ENCODE peak calls at places on chromosomes 13 and 19, in seven cellular contexts. W, C, Y, U, R, P and B are unnamed samples.

GRCh38 chr13:96994030-96994848 is at the start of gene OXGR1:
- DNase-seq in W (no peak), C (no peak), Y (peak), U (no peak), R (no peak), P (no peak), B (peak)

GRCh38 chr19:30790048-30790680 is 418.0 kb downstream of the ZNF536 start:
- DNase-seq in W (no peak), C (no peak), Y (no peak), U (no peak), R (no peak), P (no peak), B (no peak)

GRCh38 chr19:18349524-18350128 is 9.2 kb downstream of the PGPEP1 start:
- DNase-seq in W (no peak), C (peak), Y (no peak), U (peak), R (peak), P (no peak), B (peak)

GRCh38 chr13:93029536-93029935 is 197.1 kb upstream of the GPC6 start:
- DNase-seq in W (no peak), C (no peak), Y (no peak), U (peak), R (peak), P (no peak), B (no peak)

GRCh38 chr19:51480590-51480989 is 2.3 kb downstream of the CEACAM18 start:
- DNase-seq in W (no peak), C (peak), Y (peak), U (no peak), R (no peak), P (no peak), B (no peak)

GRCh38 chr19:788821-789472 is 8.3 kb upstream of the PTBP1 start:
- DNase-seq in W (no peak), C (no peak), Y (no peak), U (peak), R (no peak), P (no peak), B (no peak)

GRCh38 chr13:92592757-92593156 is 633.9 kb upstream of the GPC6 start:
- DNase-seq in W (no peak), C (no peak), Y (no peak), U (no peak), R (no peak), P (no peak), B (no peak)

GRCh38 chr13:87524775-87525174 is 146.4 kb upstream of the SLITRK5 start:
- DNase-seq in W (no peak), C (no peak), Y (no peak), U (no peak), R (no peak), P (no peak), B (no peak)

GRCh38 chr13:42561752-42562467 is 12.0 kb upstream of the TNFSF11 start:
- DNase-seq in W (no peak), C (no peak), Y (no peak), U (no peak), R (no peak), P (no peak), B (no peak)

GRCh38 chr13:25473864-25474263 is 102.1 kb downstream of the ATP8A2 start:
- DNase-seq in W (no peak), C (no peak), Y (no peak), U (no peak), R (no peak), P (no peak), B (no peak)

GRCh38 chr19:54030895-54031586 is 32.7 kb downstream of the VSTM1 start:
- DNase-seq in W (no peak), C (peak), Y (no peak), U (peak), R (no peak), P (no peak), B (no peak)

GRCh38 chr13:66574606-66575005 is 655.5 kb downstream of the PCDH9 start:
- DNase-seq in W (no peak), C (no peak), Y (no peak), U (peak), R (no peak), P (no peak), B (no peak)

GRCh38 chr19:18931316-18932162 is 9.5 kb downstream of the HOMER3 start:
- DNase-seq in W (no peak), C (no peak), Y (no peak), U (no peak), R (no peak), P (no peak), B (no peak)

GRCh38 chr19:41551212-41551610 is 24.8 kb upstream of the CEACAM21 start:
- DNase-seq in W (no peak), C (no peak), Y (no peak), U (no peak), R (no peak), P (no peak), B (no peak)

GRCh38 chr19:1259206-1259872 is 9.8 kb upstream of the CIRBP start:
- DNase-seq in W (no peak), C (peak), Y (no peak), U (peak), R (no peak), P (no peak), B (peak)

GRCh38 chr19:4014541-4015491 is 7.3 kb downstream of the PIAS4 start:
- DNase-seq in W (no peak), C (no peak), Y (no peak), U (no peak), R (no peak), P (peak), B (no peak)

GRCh38 chr13:34678154-34678553 is 263.9 kb upstream of the NBEA start:
- DNase-seq in W (no peak), C (no peak), Y (no peak), U (no peak), R (no peak), P (no peak), B (no peak)

GRCh38 chr13:107035778-107036177 is 467.8 kb upstream of the ARGLU1 start:
- DNase-seq in W (no peak), C (no peak), Y (no peak), U (peak), R (no peak), P (no peak), B (no peak)

GRCh38 chr19:36113425-36113824 is 1.2 kb downstream of the POLR2I start:
- DNase-seq in W (no peak), C (no peak), Y (no peak), U (no peak), R (no peak), P (no peak), B (no peak)

GRCh38 chr13:108288741-108289140 is 19.2 kb downstream of the TNFSF13B start:
- DNase-seq in W (no peak), C (no peak), Y (no peak), U (no peak), R (no peak), P (no peak), B (no peak)

GRCh38 chr19:44718441-44719261 is 19.7 kb downstream of the CEACAM16 start:
- DNase-seq in W (no peak), C (peak), Y (no peak), U (peak), R (no peak), P (no peak), B (no peak)

GRCh38 chr13:23161176-23161825 is 19.5 kb upstream of the SGCG start:
- DNase-seq in W (no peak), C (no peak), Y (no peak), U (peak), R (no peak), P (no peak), B (no peak)

GRCh38 chr13:73661687-73662425 is 472.3 kb downstream of the KLF12 start:
- DNase-seq in W (no peak), C (no peak), Y (no peak), U (no peak), R (no peak), P (no peak), B (no peak)

GRCh38 chr13:51000576-51001260 is 91.1 kb downstream of the RNASEH2B start:
- DNase-seq in W (no peak), C (no peak), Y (no peak), U (peak), R (peak), P (no peak), B (no peak)

GRCh38 chr13:44051923-44052322 is 172.2 kb downstream of the LACC1 start:
- DNase-seq in W (no peak), C (no peak), Y (no peak), U (no peak), R (no peak), P (no peak), B (no peak)

GRCh38 chr13:26929971-26930730 is 169.6 kb upstream of the GPR12 start:
- DNase-seq in W (no peak), C (peak), Y (peak), U (peak), R (no peak), P (no peak), B (peak)

GRCh38 chr13:23347601-23348000 is 85.9 kb downstream of the SACS start:
- DNase-seq in W (no peak), C (no peak), Y (no peak), U (no peak), R (no peak), P (no peak), B (no peak)

GRCh38 chr19:6802336-6803035 is 30.0 kb downstream of the VAV1 start:
- DNase-seq in W (peak), C (no peak), Y (no peak), U (no peak), R (no peak), P (no peak), B (peak)

GRCh38 chr13:31046711-31047279 is 114.3 kb downstream of the TEX26 start:
- DNase-seq in W (no peak), C (no peak), Y (no peak), U (no peak), R (no peak), P (no peak), B (no peak)

GRCh38 chr13:29991343-29991742 is 140.9 kb upstream of the UBL3 start:
- DNase-seq in W (no peak), C (no peak), Y (no peak), U (peak), R (peak), P (no peak), B (no peak)

GRCh38 chr19:34985249-34986022 is 14.7 kb upstream of the GRAMD1A start:
- DNase-seq in W (no peak), C (no peak), Y (no peak), U (peak), R (no peak), P (no peak), B (no peak)

GRCh38 chr13:95710313-95710712 is 33.4 kb downstream of the DNAJC3 start:
- DNase-seq in W (no peak), C (no peak), Y (no peak), U (peak), R (no peak), P (no peak), B (no peak)

GRCh38 chr13:95713651-95714050 is 36.7 kb downstream of the DNAJC3 start:
- DNase-seq in W (no peak), C (no peak), Y (no peak), U (peak), R (no peak), P (no peak), B (no peak)

GRCh38 chr13:95714142-95714832 is 37.3 kb downstream of the DNAJC3 start:
- DNase-seq in W (no peak), C (no peak), Y (no peak), U (peak), R (peak), P (no peak), B (no peak)

DNA sequence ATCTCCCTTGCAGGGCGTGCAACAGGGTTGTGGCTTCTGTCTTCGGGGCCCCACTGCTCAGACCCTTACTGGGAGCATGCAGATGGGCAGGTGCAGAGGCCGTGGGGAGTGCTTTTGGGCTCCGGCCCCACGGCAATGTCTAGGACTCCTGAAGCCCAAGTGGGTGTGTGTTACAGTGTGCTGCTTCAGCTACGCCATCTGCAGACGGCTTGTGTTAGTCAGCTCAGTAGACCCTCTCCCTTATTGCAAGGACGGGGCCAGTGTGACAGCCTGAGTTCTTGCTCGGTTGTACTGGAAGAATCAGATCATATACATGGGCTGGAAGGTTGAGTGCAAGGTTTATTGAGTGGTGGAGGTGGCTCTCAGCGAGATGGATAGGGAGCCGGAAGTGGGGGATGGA is 39.3 kb downstream of the DNAJC3 start:
- DNase-seq in W (no peak), C (no peak), Y (no peak), U (no peak), R (no peak), P (no peak), B (no peak)
- TF ChIP-seq CTCF in W (no peak), C (no peak), Y (no peak), U (no peak), R (no peak), P (no peak), B (no peak)

DNA sequence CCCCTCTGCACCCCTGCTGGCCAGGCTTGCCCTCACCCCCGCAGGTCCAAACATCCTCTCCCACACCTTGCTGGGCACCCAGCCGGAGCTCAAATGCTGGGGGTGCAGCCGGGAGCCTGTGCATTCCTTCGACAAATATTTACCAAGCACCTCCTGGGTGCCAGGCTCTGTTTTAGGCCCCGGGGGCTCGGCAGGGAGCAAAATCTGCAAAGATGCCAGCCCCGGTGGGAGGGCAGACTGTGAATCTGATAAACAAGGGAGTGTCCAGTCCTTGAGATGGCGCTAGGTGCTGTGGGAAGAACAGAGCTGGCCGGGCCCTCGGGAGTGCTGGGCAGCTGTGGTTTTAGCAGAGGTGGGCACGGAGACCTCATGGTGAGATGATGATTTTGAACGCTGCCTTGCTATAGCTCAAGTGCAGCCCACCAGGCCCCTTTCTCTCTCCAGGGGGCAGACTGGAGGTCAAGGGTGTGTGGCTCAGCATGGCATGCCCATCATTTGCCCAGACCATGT is 10.6 kb downstream of the NFIX start:
- DNase-seq in W (no peak), C (no peak), Y (no peak), U (no peak), R (no peak), P (no peak), B (no peak)
- TF ChIP-seq CTCF in W (no peak), C (no peak), Y (no peak), U (no peak), R (no peak), P (no peak), B (no peak)

GRCh38 chr13:111286162-111286561 is 34.3 kb upstream of the TEX29 start:
- DNase-seq in W (no peak), C (no peak), Y (no peak), U (no peak), R (no peak), P (no peak), B (no peak)
- TF ChIP-seq CTCF in W (no peak), C (no peak), Y (no peak), U (no peak), R (no peak), P (peak), B (no peak)

GRCh38 chr19:17079710-17080440 is 4.3 kb downstream of the MYO9B start:
- DNase-seq in W (peak), C (peak), Y (no peak), U (peak), R (peak), P (no peak), B (peak)
- TF ChIP-seq CTCF in W (peak), C (no peak), Y (no peak), U (peak), R (peak), P (peak), B (peak)

GRCh38 chr19:2728783-2729387 is 7.7 kb upstream of the DIRAS1 start:
- DNase-seq in W (no peak), C (no peak), Y (no peak), U (no peak), R (no peak), P (no peak), B (no peak)

GRCh38 chr19:2727640-2727944 is 6.4 kb upstream of the DIRAS1 start:
- DNase-seq in W (no peak), C (no peak), Y (no peak), U (peak), R (no peak), P (no peak), B (no peak)

GRCh38 chr19:2726160-2726855 is 5.1 kb upstream of the DIRAS1 start:
- DNase-seq in W (no peak), C (no peak), Y (no peak), U (no peak), R (no peak), P (no peak), B (no peak)

GRCh38 chr19:2724148-2724557 is 3.0 kb upstream of the DIRAS1 start:
- DNase-seq in W (no peak), C (no peak), Y (no peak), U (no peak), R (no peak), P (no peak), B (no peak)

DNA sequence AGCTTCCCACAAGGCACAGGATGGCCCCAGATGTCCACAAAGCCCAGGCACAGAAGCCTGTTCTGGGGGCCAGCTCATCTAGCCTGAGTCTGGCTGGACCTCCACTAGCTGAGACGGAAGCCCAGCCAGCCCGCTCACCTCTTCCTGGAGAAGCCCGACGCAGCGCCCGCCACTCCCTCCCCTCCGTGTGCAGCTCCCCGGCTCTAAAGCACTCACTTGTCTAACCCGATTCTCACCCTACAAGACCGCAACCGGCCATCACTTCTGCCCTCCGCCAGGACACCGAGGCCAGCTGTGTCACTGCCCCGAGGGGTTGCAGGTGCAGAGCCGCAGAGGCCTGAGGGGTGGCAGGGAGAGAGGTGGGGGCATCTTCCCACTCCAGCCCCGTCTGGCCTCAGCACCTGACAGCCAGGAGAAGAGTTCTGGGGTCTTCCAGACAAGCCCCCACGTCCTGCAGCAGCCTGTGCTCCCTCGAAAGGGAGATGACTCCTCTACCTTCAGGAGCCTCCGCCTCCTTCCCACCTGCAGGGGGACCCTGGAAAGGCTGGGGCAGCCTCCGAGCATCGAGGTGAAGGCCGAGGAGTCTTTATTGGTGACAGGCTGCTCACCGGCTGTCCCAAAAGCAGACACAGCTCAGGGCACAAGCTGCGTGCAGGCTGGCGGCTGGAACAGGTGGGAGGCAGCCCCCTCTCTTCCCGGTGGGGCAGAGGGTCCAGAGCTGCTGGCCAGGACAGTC is 5.9 kb upstream of the DIRAS1 start:
- DNase-seq in W (no peak), C (no peak), Y (no peak), U (no peak), R (no peak), P (no peak), B (no peak)
- TF ChIP-seq CTCF in W (no peak), C (no peak), Y (peak), U (no peak), R (no peak), P (no peak), B (no peak)

GRCh38 chr13:99811067-99811715 is 160.4 kb downstream of the ZIC5 start:
- DNase-seq in W (no peak), C (no peak), Y (no peak), U (no peak), R (no peak), P (no peak), B (no peak)

GRCh38 chr13:99806671-99807070 is 164.9 kb downstream of the ZIC5 start:
- DNase-seq in W (no peak), C (no peak), Y (no peak), U (peak), R (no peak), P (no peak), B (no peak)

GRCh38 chr13:99805361-99805760 is 166.2 kb downstream of the ZIC5 start:
- DNase-seq in W (no peak), C (no peak), Y (no peak), U (no peak), R (no peak), P (no peak), B (no peak)

GRCh38 chr13:99809931-99810330 is 161.6 kb downstream of the ZIC5 start:
- DNase-seq in W (no peak), C (no peak), Y (no peak), U (no peak), R (no peak), P (no peak), B (no peak)

GRCh38 chr13:99808786-99809185 is 162.8 kb downstream of the ZIC5 start:
- DNase-seq in W (no peak), C (no peak), Y (no peak), U (no peak), R (no peak), P (no peak), B (no peak)
- TF ChIP-seq CTCF in W (no peak), C (no peak), Y (no peak), U (no peak), R (no peak), P (no peak), B (no peak)

GRCh38 chr19:38869836-38870607 is 8.1 kb downstream of the RINL start:
- DNase-seq in W (peak), C (no peak), Y (peak), U (peak), R (no peak), P (no peak), B (peak)
- TF ChIP-seq CTCF in W (peak), C (no peak), Y (peak), U (peak), R (peak), P (peak), B (peak)

DNA sequence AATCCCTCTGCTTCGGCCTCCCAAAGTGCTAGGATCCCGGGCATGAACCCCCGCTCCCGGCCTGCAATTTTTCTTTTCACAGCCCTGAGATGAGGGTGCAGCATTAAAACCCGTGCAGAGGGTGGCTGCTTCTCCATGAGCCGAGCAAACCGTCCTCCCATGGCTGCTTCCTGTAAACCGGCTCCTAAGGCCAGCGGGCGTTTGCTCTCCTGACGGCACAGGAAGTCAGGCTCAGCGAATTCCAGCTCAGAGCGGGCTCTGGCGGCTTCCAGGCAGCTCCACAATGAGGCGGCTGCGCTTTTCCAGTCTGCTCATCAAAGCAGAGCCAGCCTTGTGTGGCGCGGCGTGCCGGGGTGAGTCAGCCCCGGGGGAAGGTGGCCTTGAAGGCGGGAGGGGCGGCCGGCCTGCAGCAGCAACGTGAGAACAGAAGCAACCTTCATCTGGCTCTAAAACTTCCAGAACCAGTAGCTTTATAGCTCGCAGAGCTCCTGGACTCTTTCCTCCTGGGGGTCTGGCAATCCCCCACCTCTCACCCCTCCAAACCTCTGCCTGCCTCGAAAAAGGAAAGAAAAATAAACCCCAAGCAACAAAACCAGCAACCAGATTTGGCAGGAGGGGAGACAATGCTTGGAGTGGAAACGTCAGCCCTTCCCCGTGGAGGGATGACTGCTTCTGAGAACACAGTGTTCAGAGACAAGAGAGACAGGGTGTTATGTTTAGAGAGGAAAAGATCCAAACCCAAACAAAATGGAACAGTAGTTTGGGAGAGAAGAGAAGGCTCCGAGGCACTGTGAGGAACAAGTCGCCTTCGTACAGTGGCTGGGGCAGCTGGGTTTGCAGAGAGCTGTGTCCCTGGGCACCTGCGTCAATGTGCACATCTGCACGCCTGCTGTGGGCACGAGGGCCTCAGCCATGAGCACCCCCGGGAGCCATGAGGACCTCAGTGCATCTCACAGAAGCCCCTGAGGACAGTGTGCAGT is 67.8 kb downstream of the GADD45B start:
- DNase-seq in W (peak), C (peak), Y (peak), U (peak), R (peak), P (peak), B (peak)
- TF ChIP-seq CTCF in W (no peak), C (no peak), Y (no peak), U (peak), R (peak), P (peak), B (no peak)